ENCODE peak calls at places on chromosomes 1 and 21, in four cellular contexts. W, V, G and Q are unnamed samples.

GRCh38 chr1:212518188-212518951 is 85.7 kb downstream of the NENF start:
- DNase-seq in W (no peak), V (no peak), G (no peak), Q (no peak)

GRCh38 chr1:156422602-156423091 is 53.6 kb downstream of the RHBG start:
- DNase-seq in V (no peak), W (no peak), G (no peak), Q (no peak)

GRCh38 chr1:81174811-81175476 is 625.8 kb upstream of the ADGRL2 start:
- DNase-seq in V (no peak), W (no peak), G (no peak), Q (no peak)

GRCh38 chr1:46420533-46420915 is 26.4 kb downstream of the FAAH start:
- DNase-seq in G (no peak), V (no peak), W (no peak), Q (no peak)

GRCh38 chr1:975896-976683 is 5.8 kb downstream of the PERM1 start:
- DNase-seq in G (peak), W (peak), V (no peak), Q (peak)

GRCh38 chr1:210332719-210333398 is 4.2 kb downstream of the HHAT start:
- DNase-seq in G (peak), W (no peak), V (no peak), Q (peak)

GRCh38 chr1:169105087-169105433 is 1.4 kb upstream of the ATP1B1 start:
- DNase-seq in V (no peak), W (no peak), G (no peak), Q (no peak)

GRCh38 chr1:145997156-145998023 is 1.0 kb upstream of the TXNIP start:
- DNase-seq in G (peak), W (no peak), V (no peak), Q (peak)

GRCh38 chr1:23521588-23521987 is 9.4 kb downstream of the E2F2 start:
- DNase-seq in V (no peak), G (peak), W (no peak), Q (no peak)

GRCh38 chr1:164510435-164510834 is 48.5 kb upstream of the PBX1 start:
- DNase-seq in V (no peak), G (no peak), W (no peak), Q (no peak)

GRCh38 chr1:2348346-2349275 is 42.7 kb downstream of the MORN1 start:
- DNase-seq in W (no peak), V (no peak), G (no peak), Q (no peak)

GRCh38 chr1:209246660-209247059 is 336.9 kb upstream of the CAMK1G start:
- DNase-seq in V (no peak), G (no peak), W (no peak), Q (no peak)

GRCh38 chr1:164583835-164584539 is 25.0 kb downstream of the PBX1 start:
- DNase-seq in V (no peak), G (no peak), W (no peak), Q (no peak)

GRCh38 chr1:18923721-18924610 is 21.6 kb upstream of the ALDH4A1 start:
- DNase-seq in W (no peak), V (no peak), G (no peak), Q (no peak)

GRCh38 chr21:44548922-44549321 is 2.4 kb downstream of the KRTAP10-2 start:
- DNase-seq in G (no peak), V (no peak), W (no peak), Q (no peak)

GRCh38 chr1:75067975-75068374 is 66.2 kb upstream of the LHX8 start:
- DNase-seq in W (no peak), V (no peak), G (no peak), Q (no peak)

GRCh38 chr1:116806671-116807070 is 52.4 kb downstream of the CD2 start:
- DNase-seq in G (peak), V (no peak), W (no peak), Q (no peak)

GRCh38 chr1:6962390-6962955 is 177.2 kb downstream of the CAMTA1 start:
- DNase-seq in V (no peak), G (peak), W (peak), Q (peak)

GRCh38 chr21:31545036-31545435 is 114.5 kb upstream of the SOD1 start:
- DNase-seq in V (no peak), W (no peak), G (no peak), Q (no peak)

GRCh38 chr1:82562448-82562847 is 761.7 kb downstream of the ADGRL2 start:
- DNase-seq in W (no peak), V (no peak), G (no peak), Q (no peak)

GRCh38 chr1:8962812-8963669 is 17.4 kb downstream of the CA6 start:
- DNase-seq in W (no peak), G (peak), V (no peak), Q (peak)

GRCh38 chr1:89166705-89167104 is 9.1 kb downstream of the GBP7 start:
- DNase-seq in G (no peak), V (no peak), W (no peak), Q (no peak)

GRCh38 chr1:96557336-96557735 is 164.2 kb upstream of the PTBP2 start:
- DNase-seq in V (no peak), G (no peak), W (no peak), Q (no peak)

GRCh38 chr1:109910963-109911798 is 532 bp downstream of the CSF1 start:
- DNase-seq in G (peak), W (peak), V (no peak), Q (peak)

GRCh38 chr1:150321826-150322166 is 463 bp downstream of the PRPF3 start:
- DNase-seq in V (no peak), G (no peak), W (no peak), Q (peak)

GRCh38 chr1:155127105-155127671 is 488 bp upstream of the EFNA1 start:
- DNase-seq in W (peak), V (no peak), G (no peak), Q (no peak)

GRCh38 chr1:45787905-45788304 is 15.5 kb upstream of the MAST2 start:
- DNase-seq in G (no peak), W (no peak), V (no peak), Q (no peak)

GRCh38 chr1:47840338-47840737 is 156.8 kb downstream of the TRABD2B start:
- DNase-seq in G (no peak), V (no peak), W (no peak), Q (no peak)

GRCh38 chr1:206430031-206430983 is 40.0 kb upstream of the IKBKE start:
- DNase-seq in W (no peak), G (no peak), V (peak), Q (peak)

GRCh38 chr1:156124557-156125483 is 10.3 kb downstream of the LMNA start:
- DNase-seq in W (no peak), G (no peak), V (no peak), Q (no peak)

GRCh38 chr1:7378346-7379130 is 392.6 kb upstream of the VAMP3 start:
- DNase-seq in G (no peak), V (no peak), W (no peak), Q (no peak)

GRCh38 chr1:233005703-233006102 is 55.3 kb downstream of the NTPCR start:
- DNase-seq in G (no peak), V (peak), W (no peak), Q (no peak)

GRCh38 chr1:178126790-178127189 is 32.9 kb downstream of the RASAL2 start:
- DNase-seq in V (peak), W (no peak), G (no peak), Q (no peak)

GRCh38 chr1:150876111-150876434 is 326 bp downstream of the ARNT start:
- DNase-seq in W (no peak), V (no peak), G (peak), Q (no peak)

GRCh38 chr1:34696230-34696629 is 58.6 kb upstream of the GJB5 start:
- DNase-seq in W (no peak), G (no peak), V (no peak), Q (no peak)